ENCODE peak calls at places on chromosome 18, in five cellular contexts. W is NCI-H1092, U is OCI-M1, V is pancreas, B is Kasumi-1. I is an unnamed sample.

GRCh38 chr18:12657048-12657848 is 659 bp downstream of the SPIRE1 start:
- DNase-seq in W (no peak), U (no peak), V (peak), B (no peak), I (no peak)

GRCh38 chr18:3529597-3529996 is 79.6 kb downstream of the TGIF1 start:
- DNase-seq in W (peak), U (no peak), V (no peak), B (no peak), I (no peak)

GRCh38 chr18:28350821-28351220 is 173.9 kb upstream of the CDH2 start:
- DNase-seq in W (no peak), U (no peak), V (no peak), B (no peak), I (no peak)

GRCh38 chr18:44123743-44124142 is 556.9 kb upstream of the SETBP1 start:
- DNase-seq in W (no peak), U (no peak), V (no peak), B (no peak), I (no peak)

GRCh38 chr18:8703781-8704301 is 1.5 kb upstream of the MTCL1 start:
- DNase-seq in W (no peak), U (no peak), V (no peak), B (no peak), I (no peak)

GRCh38 chr18:57002627-57003026 is 144.3 kb upstream of the BOD1L2 start:
- DNase-seq in W (peak), U (no peak), V (no peak), B (no peak), I (no peak)

GRCh38 chr18:11366410-11366809 is 217.0 kb upstream of the PIEZO2 start:
- DNase-seq in W (no peak), U (peak), V (no peak), B (no peak), I (peak)

GRCh38 chr18:74290831-74291770 is 662 bp downstream of the CYB5A start:
- DNase-seq in W (no peak), U (no peak), V (peak), B (no peak), I (no peak)

GRCh38 chr18:45588831-45589558 is 26.3 kb upstream of the SLC14A2 start:
- DNase-seq in W (no peak), U (no peak), V (no peak), B (no peak), I (no peak)

GRCh38 chr18:25010623-25011374 is 341.2 kb downstream of the ZNF521 start:
- DNase-seq in W (no peak), U (no peak), V (no peak), B (no peak), I (no peak)

GRCh38 chr18:1774261-1774660 is 797.0 kb downstream of the METTL4 start:
- DNase-seq in W (no peak), U (no peak), V (no peak), B (no peak), I (no peak)

GRCh38 chr18:24315170-24315569 is 82.5 kb downstream of the OSBPL1A start:
- DNase-seq in W (no peak), U (no peak), V (no peak), B (no peak), I (no peak)

GRCh38 chr18:77700051-77700450 is 450.4 kb downstream of the GALR1 start:
- DNase-seq in W (no peak), U (no peak), V (no peak), B (no peak), I (no peak)

GRCh38 chr18:70623106-70623505 is 334.3 kb downstream of the SOCS6 start:
- DNase-seq in W (no peak), U (no peak), V (no peak), B (no peak), I (no peak)

GRCh38 chr18:66874375-66874774 is 270.5 kb upstream of the CDH19 start:
- DNase-seq in W (no peak), U (no peak), V (no peak), B (no peak), I (no peak)

GRCh38 chr18:55633032-55633431 is 45.0 kb upstream of the TCF4 start:
- DNase-seq in W (no peak), U (peak), V (no peak), B (no peak), I (peak)

GRCh38 chr18:25289040-25289631 is 62.8 kb downstream of the ZNF521 start:
- DNase-seq in W (no peak), U (no peak), V (no peak), B (no peak), I (no peak)

GRCh38 chr18:63119647-63120046 is 199.9 kb downstream of the BCL2 start:
- DNase-seq in W (peak), U (peak), V (no peak), B (peak), I (peak)

GRCh38 chr18:56696966-56697365 is 45.8 kb downstream of the WDR7 start:
- DNase-seq in W (no peak), U (no peak), V (no peak), B (no peak), I (no peak)

GRCh38 chr18:77857926-77858325 is 608.3 kb downstream of the GALR1 start:
- DNase-seq in W (peak), U (no peak), V (no peak), B (no peak), I (no peak)

GRCh38 chr18:6569813-6570212 is 155.1 kb upstream of the L3MBTL4 start:
- DNase-seq in W (no peak), U (no peak), V (no peak), B (no peak), I (no peak)

GRCh38 chr18:58997811-58998337 is 133.2 kb downstream of the ZNF532 start:
- DNase-seq in W (no peak), U (no peak), V (no peak), B (no peak), I (no peak)

GRCh38 chr18:8969639-8970378 is 132.7 kb upstream of the NDUFV2 start:
- DNase-seq in W (no peak), U (no peak), V (no peak), B (no peak), I (no peak)